ENCODE peak calls at places on chromosomes 13 and 19, in four cellular contexts. N is SK-N-SH, G is K562, B is HepG2. R is an unnamed sample.

GRCh38 chr13:63198076-63198475 is 1782.4 kb upstream of the PCDH20 start:
- DNase-seq in B (no peak), N (no peak), G (no peak), R (no peak)

GRCh38 chr19:53389591-53390377 is 5.2 kb upstream of the ZNF765 start:
- DNase-seq in N (peak; percentile 11), G (peak; percentile 50), B (no peak), R (no peak)

GRCh38 chr19:35021596-35021995 is 8.7 kb upstream of the SCN1B start:
- DNase-seq in G (no peak), B (no peak), N (no peak), R (no peak)

GRCh38 chr19:2070986-2071673 is 20.1 kb upstream of the MKNK2 start:
- DNase-seq in N (no peak), G (no peak), B (no peak), R (no peak)

GRCh38 chr13:89627991-89628390 is 1719.5 kb upstream of the MIR17HG start:
- DNase-seq in B (no peak), N (no peak), G (no peak), R (no peak)

GRCh38 chr19:4007836-4008539 is 452 bp downstream of the PIAS4 start:
- DNase-seq in G (peak; percentile 75), N (peak; percentile 63), B (peak; percentile 18), R (no peak)

GRCh38 chr13:114062341-114062740 is 70.1 kb downstream of the RASA3 start:
- DNase-seq in B (no peak), G (no peak), N (no peak), R (no peak)

GRCh38 chr19:58338825-58339558 is 12.2 kb downstream of the ZSCAN22 start:
- DNase-seq in G (peak; percentile 37), N (no peak), B (no peak), R (no peak)

GRCh38 chr13:78020861-78021260 is 102.2 kb upstream of the EDNRB start:
- DNase-seq in N (no peak), G (no peak), B (no peak), R (no peak)

GRCh38 chr13:52128714-52129700 is at the start of gene NEK5:
- DNase-seq in B (peak; percentile 49), N (peak; percentile 90), G (peak; percentile 70), R (peak; percentile 27)

GRCh38 chr13:113365551-113365971 is 1.6 kb upstream of the GRTP1 start:
- DNase-seq in G (no peak), B (no peak), N (no peak), R (no peak)

GRCh38 chr13:100063333-100063732 is 25.6 kb upstream of the PCCA start:
- DNase-seq in G (no peak), N (no peak), B (no peak), R (no peak)

GRCh38 chr19:50486823-50487515 is 10.3 kb upstream of the GARIN5A start:
- DNase-seq in B (peak; percentile 51), N (peak; percentile 57), G (peak; percentile 75), R (peak; percentile 80)

GRCh38 chr19:19946226-19946625 is 45.5 kb downstream of the ZNF93 start:
- DNase-seq in G (no peak), N (no peak), B (no peak), R (no peak)

GRCh38 chr19:4030552-4030951 is 23.0 kb downstream of the PIAS4 start:
- DNase-seq in N (no peak), G (no peak), B (no peak), R (no peak)

GRCh38 chr19:16078311-16078758 is 2.0 kb downstream of the TPM4 start:
- DNase-seq in G (no peak), B (no peak), N (no peak), R (no peak)

GRCh38 chr13:44079413-44080205 is 199.9 kb downstream of the LACC1 start:
- DNase-seq in N (no peak), G (no peak), B (no peak), R (no peak)

GRCh38 chr19:16076958-16077611 is 790 bp downstream of the TPM4 start:
- DNase-seq in B (no peak), N (peak; percentile 70), G (peak; percentile 41), R (no peak)

GRCh38 chr19:10104665-10105221 is 1.4 kb upstream of the PPAN start:
- DNase-seq in B (no peak), N (no peak), G (no peak), R (no peak)

GRCh38 chr13:100069278-100069677 is 19.6 kb upstream of the PCCA start:
- DNase-seq in N (no peak), B (no peak), G (no peak), R (no peak)

GRCh38 chr13:98484289-98485219 is 92.4 kb downstream of the STK24 start:
- DNase-seq in B (peak; percentile 91), G (peak; percentile 46), N (no peak), R (peak; percentile 97)

GRCh38 chr13:52454459-52454824 is 836 bp upstream of the CKAP2 start:
- DNase-seq in B (no peak), N (peak; percentile 34), G (no peak), R (no peak)

GRCh38 chr19:18089726-18090125 is 3.0 kb upstream of the IL12RB1 start:
- DNase-seq in G (no peak), B (no peak), N (no peak), R (no peak)

GRCh38 chr13:43036386-43037220 is 13.2 kb downstream of the DNAJC15 start:
- DNase-seq in B (no peak), G (no peak), N (no peak), R (no peak)

GRCh38 chr13:21522847-21523246 is 63.7 kb upstream of the ZDHHC20 start:
- DNase-seq in G (peak; percentile 24), B (no peak), N (no peak), R (no peak)

GRCh38 chr19:4803736-4804695 is 12.5 kb downstream of the FEM1A start:
- DNase-seq in N (peak; percentile 90), G (peak; percentile 85), B (peak; percentile 66), R (peak; percentile 41)

GRCh38 chr19:18667531-18668251 is 15.8 kb upstream of the CRTC1 start:
- DNase-seq in G (no peak), N (no peak), B (no peak), R (no peak)

GRCh38 chr13:102401305-102401704 is 543 bp downstream of the FGF14 start:
- DNase-seq in B (no peak), N (peak; percentile 45), G (no peak), R (no peak)

GRCh38 chr19:56120371-56121179 is 520 bp downstream of the ZNF787 start:
- DNase-seq in N (peak; percentile 95), B (peak; percentile 86), G (peak; percentile 94), R (peak; percentile 41)

GRCh38 chr13:31965361-31966066 is 66.1 kb upstream of the FRY start:
- DNase-seq in N (no peak), B (no peak), G (no peak), R (no peak)

GRCh38 chr19:22422220-22422619 is at the start of gene ZNF98:
- DNase-seq in N (no peak), B (no peak), G (no peak), R (no peak)
- H3K4me3 ChIP-seq in N (no peak within 1 kb of the TSS), B (no peak within 1 kb of the TSS), G (no peak within 1 kb of the TSS), R (no peak within 1 kb of the TSS)

DNA sequence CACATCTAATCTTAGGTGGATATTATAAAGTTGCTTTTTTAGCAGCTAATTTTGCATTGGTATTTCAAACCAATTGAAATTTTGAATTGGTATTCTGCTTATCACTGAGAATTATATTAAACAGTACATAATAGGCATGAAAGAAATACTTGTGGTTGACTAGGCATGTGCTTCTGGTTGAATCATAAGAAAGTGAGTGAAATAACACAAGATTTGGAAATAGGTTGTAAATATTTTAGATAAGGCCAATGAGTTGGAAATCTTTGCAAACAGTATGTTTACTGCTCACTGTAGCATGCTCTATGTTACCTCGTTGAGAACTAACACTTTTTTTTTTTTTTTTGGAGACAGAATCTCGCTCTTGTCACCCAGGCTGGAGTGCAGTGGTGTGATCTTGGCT is 66.8 kb upstream of the RFC3 start:
- DNase-seq in B (no peak), N (no peak), G (no peak), R (no peak)
- TF ChIP-seq ELF1 in B (no peak), N (no peak), G (no peak), R (no peak)

DNA sequence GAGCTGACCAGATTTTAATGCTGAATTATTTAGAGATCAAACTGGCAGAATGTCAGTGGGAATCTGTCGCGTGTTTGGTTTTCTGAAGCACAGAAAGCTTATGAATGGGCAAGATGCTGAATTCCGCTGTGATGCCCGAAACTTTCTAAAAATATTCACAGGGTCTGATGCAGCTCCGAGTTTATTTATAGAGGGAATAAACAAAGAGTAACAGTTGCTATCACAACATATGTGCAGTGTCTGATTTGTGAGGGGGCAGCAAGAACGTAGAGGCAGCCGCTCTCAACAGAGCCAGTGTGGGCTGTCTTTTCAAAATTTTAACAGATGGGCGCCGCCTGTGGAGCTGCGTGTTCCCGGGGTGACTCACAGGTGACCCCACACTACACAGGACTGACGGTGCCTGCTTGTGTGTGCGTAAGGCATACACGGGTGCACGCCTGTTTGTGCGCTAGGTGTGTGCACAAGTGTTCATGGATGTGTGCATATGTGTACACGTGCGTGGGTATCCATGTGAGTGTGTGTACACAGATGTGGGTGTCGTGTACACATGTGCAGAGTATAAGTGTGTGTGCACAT is 92.8 kb upstream of the SOX1 start:
- DNase-seq in G (no peak), N (no peak), B (no peak), R (no peak)
- H3K4me3 ChIP-seq in G (no peak overlapping the region), N (no peak overlapping the region), B (no peak overlapping the region), R (no peak overlapping the region)

DNA sequence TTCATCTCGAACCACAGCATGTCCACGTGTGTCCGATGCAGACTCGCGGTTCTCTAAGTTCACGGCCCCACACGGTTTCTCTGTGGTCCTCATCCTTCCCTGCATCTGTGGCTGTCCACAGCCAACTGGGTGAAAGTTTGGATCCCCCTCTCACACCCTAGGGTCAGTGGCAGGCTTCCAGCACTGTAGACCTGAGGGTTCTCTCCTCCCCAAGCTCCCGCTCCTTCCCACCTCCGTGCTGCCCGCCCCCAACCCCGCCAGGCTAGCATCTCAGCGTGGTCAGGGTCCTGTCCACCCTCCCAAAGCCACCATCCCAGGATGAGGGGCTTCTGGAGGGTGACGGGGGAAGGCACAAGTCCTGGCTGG is 3.0 kb downstream of the ANGPTL4 start:
- DNase-seq in B (no peak), N (no peak), G (peak; percentile 14), R (no peak)
- TF ChIP-seq ELF1 in B (no peak), N (no peak), G (no peak), R (no peak)

GRCh38 chr19:33225458-33225925 is at the start of gene SLC7A10:
- DNase-seq in B (no peak), G (no peak), N (peak; percentile 83), R (no peak)

GRCh38 chr19:33227242-33227650 is 1.6 kb upstream of the SLC7A10 start:
- DNase-seq in B (peak; percentile 69), N (no peak), G (no peak), R (no peak)

GRCh38 chr19:33224694-33225457 is 774 bp downstream of the SLC7A10 start:
- DNase-seq in B (no peak), N (no peak), G (no peak), R (no peak)

GRCh38 chr19:33227870-33228599 is 2.4 kb upstream of the SLC7A10 start:
- DNase-seq in B (no peak), G (no peak), N (no peak), R (no peak)

DNA sequence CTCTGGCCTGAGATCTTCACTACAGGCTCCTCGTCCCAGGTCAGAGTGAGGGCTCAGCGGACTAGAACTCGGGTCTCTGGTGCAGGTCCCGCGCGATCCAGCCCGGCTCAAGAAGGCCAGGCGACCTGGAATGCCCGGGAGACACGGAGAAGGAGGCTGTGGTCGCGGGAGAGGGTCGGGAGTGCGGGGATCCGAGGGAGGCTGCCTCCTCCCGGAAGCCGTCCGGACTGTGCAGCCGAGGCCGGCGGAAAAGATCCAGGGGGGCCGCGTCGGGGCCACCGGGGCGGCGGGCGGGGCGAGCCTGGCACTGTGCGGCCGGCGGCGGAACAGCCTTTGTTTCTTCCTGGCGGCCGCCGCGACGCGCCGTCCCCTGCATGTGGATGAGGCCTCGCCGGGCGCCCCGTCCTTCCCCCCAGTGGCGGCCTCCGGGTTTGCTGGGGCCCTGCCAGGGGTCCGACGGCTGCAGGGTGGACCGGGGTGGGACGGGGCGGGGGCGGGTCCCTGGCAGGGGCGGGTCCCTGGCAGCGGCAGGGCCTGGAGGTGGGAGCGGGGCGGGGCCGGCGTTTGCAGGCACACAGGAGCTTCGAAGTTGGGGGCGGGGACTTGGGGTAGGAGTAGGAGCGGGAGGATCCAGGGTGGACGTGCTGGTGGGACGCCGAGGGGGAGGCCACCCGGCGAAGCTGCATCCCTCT is 1.0 kb upstream of the SLC7A10 start:
- DNase-seq in B (no peak), G (no peak), N (peak; percentile 85), R (no peak)
- H3K4me3 ChIP-seq in B (no peak overlapping the region), G (no peak overlapping the region), N (no peak overlapping the region), R (peak overlapping the region; percentile 9)

R was measured in HCT116.